ENCODE peak calls at places on chromosomes 12 and 14, in four cellular contexts. One of them, this sample, is unnamed.
A peak's percentile ranks its signal among the peaks of the same experiment; 100 is the strongest.

GRCh38 chr12:56840922-56841321 is 77.8 kb downstream of the HSD17B6 start:
- DNase-seq in H1: no peak
- DNase-seq in DND-41: no peak
- DNase-seq in GM23338: no peak
- DNase-seq in this sample: no peak

GRCh38 chr14:69879175-69880047 is at the start of gene SMOC1:
- DNase-seq in GM23338: peak; percentile 92
- DNase-seq in DND-41: no peak
- DNase-seq in H1: peak; percentile 88
- DNase-seq in this sample: peak; percentile 64

GRCh38 chr12:131231194-131231980 is 277.7 kb downstream of the ADGRD1 start:
- DNase-seq in GM23338: no peak
- DNase-seq in H1: no peak
- DNase-seq in DND-41: no peak
- DNase-seq in this sample: no peak

GRCh38 chr14:64998455-64998931 is 11.8 kb downstream of the FNTB start:
- DNase-seq in GM23338: no peak
- DNase-seq in H1: no peak
- DNase-seq in DND-41: no peak
- DNase-seq in this sample: no peak

GRCh38 chr12:2240984-2241383 is 188.2 kb downstream of the CACNA1C start:
- DNase-seq in H1: no peak
- DNase-seq in DND-41: no peak
- DNase-seq in GM23338: no peak
- DNase-seq in this sample: no peak

GRCh38 chr14:101497910-101498860 is 63.1 kb upstream of the DIO3 start:
- DNase-seq in H1: no peak
- DNase-seq in GM23338: no peak
- DNase-seq in DND-41: no peak
- DNase-seq in this sample: no peak

GRCh38 chr14:21978184-21978998 is 304.8 kb upstream of the OR4E1 start:
- DNase-seq in DND-41: peak; percentile 77
- DNase-seq in H1: peak; percentile 84
- DNase-seq in GM23338: peak; percentile 85
- DNase-seq in this sample: peak; percentile 68

GRCh38 chr12:726281-727140 is 25.9 kb upstream of the WNK1 start:
- DNase-seq in GM23338: no peak
- DNase-seq in H1: no peak
- DNase-seq in DND-41: no peak
- DNase-seq in this sample: no peak

GRCh38 chr12:31005944-31006361 is 67.7 kb upstream of the DDX11 start:
- DNase-seq in DND-41: no peak
- DNase-seq in H1: no peak
- DNase-seq in GM23338: no peak
- DNase-seq in this sample: no peak

GRCh38 chr12:63292476-63293228 is 141.7 kb upstream of the AVPR1A start:
- DNase-seq in GM23338: no peak
- DNase-seq in H1: no peak
- DNase-seq in DND-41: no peak
- DNase-seq in this sample: no peak

GRCh38 chr14:32510815-32511214 is 181.7 kb downstream of the AKAP6 start:
- DNase-seq in H1: no peak
- DNase-seq in DND-41: no peak
- DNase-seq in GM23338: no peak
- DNase-seq in this sample: no peak

GRCh38 chr12:904010-904414 is 45.5 kb downstream of the RAD52 start:
- DNase-seq in DND-41: no peak
- DNase-seq in H1: no peak
- DNase-seq in GM23338: no peak
- DNase-seq in this sample: peak; percentile 83

GRCh38 chr14:94542111-94542810 is 19.0 kb upstream of the SERPINA4 start:
- DNase-seq in GM23338: no peak
- DNase-seq in H1: no peak
- DNase-seq in DND-41: no peak
- DNase-seq in this sample: no peak

GRCh38 chr12:124720687-124721500 is 142.8 kb downstream of the SCARB1 start:
- DNase-seq in H1: no peak
- DNase-seq in GM23338: no peak
- DNase-seq in DND-41: no peak
- DNase-seq in this sample: peak; percentile 99

GRCh38 chr12:95380997-95381786 is 92.8 kb upstream of the METAP2 start:
- DNase-seq in GM23338: no peak
- DNase-seq in H1: no peak
- DNase-seq in DND-41: no peak
- DNase-seq in this sample: no peak

GRCh38 chr14:91061309-91061887 is 957 bp upstream of the RPS6KA5 start:
- DNase-seq in H1: no peak
- DNase-seq in DND-41: no peak
- DNase-seq in GM23338: no peak
- DNase-seq in this sample: no peak

DNA sequence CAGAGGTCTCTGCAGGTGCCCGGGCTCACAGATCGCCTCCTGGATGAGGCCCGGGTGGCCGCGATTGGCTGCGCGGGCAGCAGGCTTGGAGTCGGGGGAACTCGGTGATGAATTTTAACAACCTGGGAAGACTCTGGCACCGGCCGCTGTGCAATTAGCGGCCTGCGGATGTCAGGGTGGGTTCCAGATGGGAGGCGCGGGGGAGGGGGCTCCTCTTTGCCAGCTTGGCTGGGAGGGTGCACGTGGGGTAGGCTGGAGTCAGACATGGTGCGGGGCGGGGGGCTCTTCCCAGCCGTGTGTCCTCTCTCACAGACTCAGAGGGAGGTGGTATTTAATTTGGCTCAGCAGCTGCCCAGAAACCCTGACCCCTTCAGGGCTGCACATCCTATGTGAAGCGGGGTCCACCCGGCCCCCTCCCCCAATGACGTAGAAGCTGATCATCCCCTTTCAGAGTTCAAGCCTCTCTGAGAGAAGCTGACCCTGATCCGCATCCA is 81.4 kb downstream of the KIF26A start:
- DNase-seq in GM23338: peak; percentile 13
- DNase-seq in H1: peak; percentile 45
- DNase-seq in DND-41: no peak
- DNase-seq in this sample: no peak
- TF ChIP-seq EZH2 in GM23338: no peak
- TF ChIP-seq EZH2 in H1: no peak
- TF ChIP-seq EZH2 in DND-41: no peak
- TF ChIP-seq EZH2 in this sample: no peak

DNA sequence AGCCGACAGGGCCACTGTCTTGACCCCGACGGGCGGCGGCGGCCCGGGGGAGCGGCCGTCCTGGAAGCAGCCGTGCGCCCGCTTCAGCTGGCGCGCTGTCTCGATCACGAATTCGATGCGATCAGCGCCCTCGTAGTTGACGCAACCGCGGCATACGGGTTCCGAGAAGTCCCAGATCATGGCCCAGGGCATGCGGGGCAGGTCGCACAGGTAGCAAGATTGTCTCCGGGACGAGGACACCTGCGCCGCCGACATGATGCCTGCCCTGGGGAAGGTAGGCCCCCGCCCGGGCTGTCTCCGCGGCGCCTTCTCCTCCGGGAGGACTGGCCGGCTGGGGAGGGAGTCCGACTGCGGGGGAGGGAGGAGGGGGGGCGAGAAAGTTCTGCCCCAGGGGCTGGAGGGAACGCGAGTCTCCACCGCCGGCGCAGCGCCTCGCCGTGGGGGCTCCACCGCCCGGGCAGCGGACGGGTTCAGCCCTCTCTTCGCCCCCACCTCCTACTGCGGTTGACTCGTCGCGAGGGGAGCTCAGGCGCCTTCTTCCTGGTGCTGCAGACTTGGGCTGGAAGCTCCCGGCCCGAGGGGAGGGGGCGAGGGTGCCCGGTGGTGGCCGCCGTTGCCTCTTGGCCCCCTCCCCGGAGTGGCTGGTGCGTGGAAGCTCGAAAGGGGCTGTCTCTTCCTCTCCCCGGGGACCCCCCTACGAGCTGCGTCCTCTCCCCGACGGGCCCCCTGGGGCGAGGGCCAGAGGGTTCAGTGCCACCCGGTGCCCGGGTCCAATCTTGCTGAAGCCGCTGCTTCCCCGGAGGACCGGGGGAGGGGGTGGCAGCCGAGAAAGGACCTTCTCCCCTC is 747 bp downstream of the IRF2BPL start:
- DNase-seq in GM23338: peak; percentile 58
- DNase-seq in H1: peak; percentile 66
- DNase-seq in DND-41: peak; percentile 75
- DNase-seq in this sample: peak; percentile 80
- TF ChIP-seq EZH2 in GM23338: no peak
- TF ChIP-seq EZH2 in H1: no peak
- TF ChIP-seq EZH2 in DND-41: no peak
- TF ChIP-seq EZH2 in this sample: no peak

DNA sequence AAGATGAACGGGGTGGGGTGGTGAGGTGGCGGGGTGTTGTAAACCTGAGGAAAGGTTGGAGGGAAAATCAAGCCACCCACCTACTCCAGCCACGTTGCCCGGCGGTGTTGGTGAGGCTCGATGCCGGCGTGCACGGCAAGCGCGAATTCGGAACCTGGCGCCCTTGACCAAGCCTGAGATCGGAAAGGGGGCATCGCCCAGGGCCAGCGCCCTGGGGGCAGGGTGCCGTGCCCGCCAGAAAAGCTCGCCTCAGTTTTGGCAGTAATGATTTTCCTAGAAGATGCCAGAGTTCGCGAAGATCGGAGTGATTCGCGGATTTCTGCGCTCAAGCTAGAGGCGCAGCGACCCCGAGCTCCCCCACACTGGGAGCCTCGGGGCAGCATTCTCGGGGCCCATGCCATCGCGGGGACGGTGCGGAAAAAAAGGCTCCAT is 804 bp downstream of the STXBP6 start:
- DNase-seq in DND-41: no peak
- DNase-seq in GM23338: peak; percentile 45
- DNase-seq in H1: peak; percentile 76
- DNase-seq in this sample: no peak
- TF ChIP-seq EZH2 in DND-41: no peak
- TF ChIP-seq EZH2 in GM23338: no peak
- TF ChIP-seq EZH2 in H1: peak; percentile 82
- TF ChIP-seq EZH2 in this sample: no peak

GRCh38 chr12:5433081-5433839 is 1.4 kb downstream of the NTF3 start:
- DNase-seq in GM23338: peak; percentile 62
- DNase-seq in H1: no peak
- DNase-seq in DND-41: no peak
- DNase-seq in this sample: no peak
- TF ChIP-seq EZH2 in GM23338: peak; percentile 89
- TF ChIP-seq EZH2 in H1: peak; percentile 81
- TF ChIP-seq EZH2 in DND-41: no peak
- TF ChIP-seq EZH2 in this sample: peak; percentile 70